ENCODE peak calls at places on chromosomes 5 and 9, in seven cellular contexts. One of them, this sample, is unnamed.

GRCh38 chr9:7028591-7028990 is 270.8 kb downstream of the KDM4C start:
- DNase-seq in lower leg skin: no peak
- DNase-seq in tibial nerve: no peak
- DNase-seq in breast epithelium: no peak
- DNase-seq in esophagus squamous epithelium: no peak
- DNase-seq in stomach: no peak
- DNase-seq in IMR-90: peak; percentile 10
- DNase-seq in this sample: peak; percentile 33

GRCh38 chr9:98766548-98766947 is 29.8 kb downstream of the ANKS6 start:
- DNase-seq in lower leg skin: no peak
- DNase-seq in tibial nerve: no peak
- DNase-seq in breast epithelium: no peak
- DNase-seq in esophagus squamous epithelium: no peak
- DNase-seq in stomach: no peak
- DNase-seq in IMR-90: no peak
- DNase-seq in this sample: no peak

GRCh38 chr5:148805323-148806290 is 20.8 kb upstream of the ADRB2 start:
- DNase-seq in lower leg skin: no peak
- DNase-seq in tibial nerve: no peak
- DNase-seq in breast epithelium: no peak
- DNase-seq in esophagus squamous epithelium: no peak
- DNase-seq in stomach: no peak
- DNase-seq in IMR-90: peak; percentile 64
- DNase-seq in this sample: peak; percentile 74

GRCh38 chr5:9376363-9377117 is 169.3 kb downstream of the SEMA5A start:
- DNase-seq in lower leg skin: no peak
- DNase-seq in tibial nerve: no peak
- DNase-seq in breast epithelium: no peak
- DNase-seq in esophagus squamous epithelium: no peak
- DNase-seq in stomach: no peak
- DNase-seq in IMR-90: peak; percentile 52
- DNase-seq in this sample: no peak

GRCh38 chr5:159184236-159184635 is 25.1 kb downstream of the RNF145 start:
- DNase-seq in lower leg skin: no peak
- DNase-seq in tibial nerve: no peak
- DNase-seq in breast epithelium: no peak
- DNase-seq in esophagus squamous epithelium: no peak
- DNase-seq in stomach: no peak
- DNase-seq in IMR-90: peak; percentile 60
- DNase-seq in this sample: no peak

GRCh38 chr9:128340691-128341434 is 536 bp downstream of the SLC27A4 start:
- DNase-seq in lower leg skin: no peak
- DNase-seq in tibial nerve: no peak
- DNase-seq in breast epithelium: no peak
- DNase-seq in esophagus squamous epithelium: no peak
- DNase-seq in stomach: peak; percentile 27
- DNase-seq in IMR-90: no peak
- DNase-seq in this sample: no peak

GRCh38 chr5:172523146-172523745 is 68.9 kb upstream of the SH3PXD2B start:
- DNase-seq in lower leg skin: peak; percentile 61
- DNase-seq in tibial nerve: no peak
- DNase-seq in breast epithelium: no peak
- DNase-seq in esophagus squamous epithelium: no peak
- DNase-seq in stomach: no peak
- DNase-seq in IMR-90: no peak
- DNase-seq in this sample: peak; percentile 29

GRCh38 chr5:136963521-136963920 is 535.6 kb downstream of the SPOCK1 start:
- DNase-seq in lower leg skin: no peak
- DNase-seq in tibial nerve: no peak
- DNase-seq in breast epithelium: no peak
- DNase-seq in esophagus squamous epithelium: no peak
- DNase-seq in stomach: no peak
- DNase-seq in IMR-90: no peak
- DNase-seq in this sample: no peak

GRCh38 chr5:98259595-98259994 is 513.9 kb upstream of the RGMB start:
- DNase-seq in lower leg skin: no peak
- DNase-seq in tibial nerve: no peak
- DNase-seq in breast epithelium: no peak
- DNase-seq in esophagus squamous epithelium: no peak
- DNase-seq in stomach: no peak
- DNase-seq in IMR-90: no peak
- DNase-seq in this sample: peak; percentile 33

GRCh38 chr9:120711354-120711753 is 2.9 kb downstream of the MEGF9 start:
- DNase-seq in lower leg skin: no peak
- DNase-seq in tibial nerve: no peak
- DNase-seq in breast epithelium: no peak
- DNase-seq in esophagus squamous epithelium: no peak
- DNase-seq in stomach: no peak
- DNase-seq in IMR-90: no peak
- DNase-seq in this sample: no peak

GRCh38 chr9:133677126-133678010 is 41.2 kb downstream of the DBH start:
- DNase-seq in lower leg skin: no peak
- DNase-seq in tibial nerve: no peak
- DNase-seq in breast epithelium: no peak
- DNase-seq in esophagus squamous epithelium: no peak
- DNase-seq in stomach: no peak
- DNase-seq in IMR-90: no peak
- DNase-seq in this sample: no peak

GRCh38 chr9:131738838-131739191 is 1.1 kb downstream of the RAPGEF1 start:
- DNase-seq in lower leg skin: no peak
- DNase-seq in tibial nerve: no peak
- DNase-seq in breast epithelium: no peak
- DNase-seq in esophagus squamous epithelium: no peak
- DNase-seq in stomach: peak; percentile 52
- DNase-seq in IMR-90: no peak
- DNase-seq in this sample: no peak

GRCh38 chr9:114602620-114603019 is 8.5 kb upstream of the TMEM268 start:
- DNase-seq in lower leg skin: peak; percentile 48
- DNase-seq in tibial nerve: no peak
- DNase-seq in breast epithelium: no peak
- DNase-seq in esophagus squamous epithelium: no peak
- DNase-seq in stomach: no peak
- DNase-seq in IMR-90: no peak
- DNase-seq in this sample: no peak

GRCh38 chr5:113607361-113607760 is 93.9 kb downstream of the YTHDC2 start:
- DNase-seq in lower leg skin: no peak
- DNase-seq in tibial nerve: no peak
- DNase-seq in breast epithelium: no peak
- DNase-seq in esophagus squamous epithelium: no peak
- DNase-seq in stomach: no peak
- DNase-seq in IMR-90: no peak
- DNase-seq in this sample: no peak

GRCh38 chr5:81393783-81394718 is at the start of gene ACOT12:
- DNase-seq in lower leg skin: no peak
- DNase-seq in tibial nerve: no peak
- DNase-seq in breast epithelium: no peak
- DNase-seq in esophagus squamous epithelium: no peak
- DNase-seq in stomach: no peak
- DNase-seq in IMR-90: peak; percentile 20
- DNase-seq in this sample: peak; percentile 62

GRCh38 chr9:25226901-25227686 is 451.1 kb downstream of the TUSC1 start:
- DNase-seq in lower leg skin: no peak
- DNase-seq in tibial nerve: no peak
- DNase-seq in breast epithelium: no peak
- DNase-seq in esophagus squamous epithelium: no peak
- DNase-seq in stomach: no peak
- DNase-seq in IMR-90: no peak
- DNase-seq in this sample: no peak

GRCh38 chr9:126793686-126794417 is 11.0 kb upstream of the ZBTB43 start:
- DNase-seq in lower leg skin: peak; percentile 82
- DNase-seq in tibial nerve: no peak
- DNase-seq in breast epithelium: peak; percentile 9
- DNase-seq in esophagus squamous epithelium: no peak
- DNase-seq in stomach: no peak
- DNase-seq in IMR-90: no peak
- DNase-seq in this sample: no peak

GRCh38 chr5:171783051-171783450 is 2.6 kb upstream of the SMIM23 start:
- DNase-seq in lower leg skin: no peak
- DNase-seq in tibial nerve: no peak
- DNase-seq in breast epithelium: no peak
- DNase-seq in esophagus squamous epithelium: no peak
- DNase-seq in stomach: no peak
- DNase-seq in IMR-90: peak; percentile 53
- DNase-seq in this sample: no peak

GRCh38 chr9:95726756-95727155 is 148.7 kb upstream of the ERCC6L2 start:
- DNase-seq in lower leg skin: no peak
- DNase-seq in tibial nerve: no peak
- DNase-seq in breast epithelium: no peak
- DNase-seq in esophagus squamous epithelium: no peak
- DNase-seq in stomach: no peak
- DNase-seq in IMR-90: peak; percentile 59
- DNase-seq in this sample: no peak

GRCh38 chr5:157266286-157267007 is 524 bp downstream of the CYFIP2 start:
- DNase-seq in lower leg skin: no peak
- DNase-seq in tibial nerve: no peak
- DNase-seq in breast epithelium: no peak
- DNase-seq in esophagus squamous epithelium: no peak
- DNase-seq in stomach: peak; percentile 50
- DNase-seq in IMR-90: no peak
- DNase-seq in this sample: peak; percentile 94

GRCh38 chr9:89313842-89314241 is 2.8 kb downstream of the CKS2 start:
- DNase-seq in lower leg skin: no peak
- DNase-seq in tibial nerve: no peak
- DNase-seq in breast epithelium: no peak
- DNase-seq in esophagus squamous epithelium: no peak
- DNase-seq in stomach: no peak
- DNase-seq in IMR-90: peak; percentile 46
- DNase-seq in this sample: no peak
- TF ChIP-seq POLR2A in lower leg skin: no peak
- TF ChIP-seq POLR2A in tibial nerve: no peak
- TF ChIP-seq POLR2A in breast epithelium: no peak
- TF ChIP-seq POLR2A in esophagus squamous epithelium: no peak
- TF ChIP-seq POLR2A in stomach: no peak
- TF ChIP-seq POLR2A in IMR-90: peak; percentile 32
- TF ChIP-seq POLR2A in this sample: no peak

DNA sequence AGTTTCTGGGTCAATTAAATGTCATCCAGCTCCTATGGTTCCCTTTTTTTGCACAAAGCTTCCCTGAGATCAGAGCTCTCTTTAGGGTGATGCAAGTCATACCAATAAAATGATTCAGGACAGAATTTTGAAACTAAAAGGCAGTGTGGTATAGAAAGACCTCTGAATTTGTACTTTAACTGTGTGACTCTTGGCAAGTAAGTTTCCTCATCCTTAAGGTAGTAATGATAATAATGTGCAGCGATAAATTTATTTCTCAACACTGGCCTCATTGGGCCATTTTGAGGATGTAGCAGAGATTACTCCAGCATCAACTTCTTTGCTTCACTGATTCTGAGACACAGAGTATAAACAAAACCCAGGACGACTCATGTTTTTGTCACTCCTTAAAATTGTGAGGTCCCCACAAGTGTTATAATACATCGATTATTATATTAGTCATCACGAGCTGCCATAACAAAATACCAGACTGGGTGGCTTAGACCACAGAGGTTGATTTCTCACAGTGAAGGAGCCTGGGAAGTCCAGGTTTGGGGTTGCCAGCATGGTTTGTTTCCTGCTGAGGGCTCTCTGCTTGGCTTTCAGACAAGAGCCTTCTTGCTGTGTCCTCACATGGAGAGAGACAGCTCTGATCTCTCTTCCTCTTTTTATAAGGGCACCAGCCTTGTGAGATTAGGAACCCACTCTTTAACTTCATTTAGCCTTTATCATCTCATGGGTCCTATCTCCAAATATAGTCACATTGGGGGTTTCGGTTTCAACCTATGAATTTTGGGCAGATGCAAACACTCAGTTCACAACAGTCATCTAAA is 293.0 kb downstream of the ZNF608 start:
- DNase-seq in lower leg skin: no peak
- DNase-seq in tibial nerve: no peak
- DNase-seq in breast epithelium: no peak
- DNase-seq in esophagus squamous epithelium: no peak
- DNase-seq in stomach: no peak
- DNase-seq in IMR-90: peak; percentile 89
- DNase-seq in this sample: no peak
- H3K4me3 ChIP-seq in lower leg skin: no peak overlapping the region
- H3K4me3 ChIP-seq in tibial nerve: no peak overlapping the region
- H3K4me3 ChIP-seq in breast epithelium: no peak overlapping the region
- H3K4me3 ChIP-seq in esophagus squamous epithelium: no peak overlapping the region
- H3K4me3 ChIP-seq in stomach: no peak overlapping the region
- H3K4me3 ChIP-seq in IMR-90: no peak overlapping the region
- H3K4me3 ChIP-seq in this sample: no peak overlapping the region

DNA sequence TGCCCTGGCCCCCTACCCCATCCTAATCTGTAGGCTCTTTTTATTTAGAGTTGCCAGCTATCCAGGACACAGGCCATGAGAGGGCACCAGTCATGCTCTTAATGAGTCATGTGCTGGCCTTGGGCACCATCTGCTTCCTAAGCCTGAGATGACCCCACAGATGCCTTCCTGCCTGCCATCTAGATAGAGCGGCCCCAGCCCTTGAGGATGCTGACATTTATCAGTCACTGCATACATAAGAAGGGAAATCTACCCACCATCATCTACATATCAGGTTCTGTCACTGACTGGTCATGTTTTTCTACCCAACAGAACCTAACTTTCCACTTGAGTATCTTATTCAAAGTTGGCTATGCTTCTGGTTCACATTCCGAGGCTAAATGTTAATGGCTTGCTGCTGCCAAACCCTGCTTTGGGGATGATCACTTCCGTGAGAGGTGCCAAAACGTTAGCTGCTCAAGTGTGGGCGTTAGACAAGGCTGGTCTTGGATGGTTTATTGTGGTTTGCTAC is 49.9 kb upstream of the TTC23L start:
- DNase-seq in lower leg skin: no peak
- DNase-seq in tibial nerve: no peak
- DNase-seq in breast epithelium: peak; percentile 30
- DNase-seq in esophagus squamous epithelium: no peak
- DNase-seq in stomach: no peak
- DNase-seq in IMR-90: peak; percentile 47
- DNase-seq in this sample: no peak
- TF ChIP-seq CTCF in lower leg skin: no peak
- TF ChIP-seq CTCF in tibial nerve: no peak
- TF ChIP-seq CTCF in breast epithelium: no peak
- TF ChIP-seq CTCF in esophagus squamous epithelium: no peak
- TF ChIP-seq CTCF in stomach: no peak
- TF ChIP-seq CTCF in IMR-90: no peak
- TF ChIP-seq CTCF in this sample: no peak

DNA sequence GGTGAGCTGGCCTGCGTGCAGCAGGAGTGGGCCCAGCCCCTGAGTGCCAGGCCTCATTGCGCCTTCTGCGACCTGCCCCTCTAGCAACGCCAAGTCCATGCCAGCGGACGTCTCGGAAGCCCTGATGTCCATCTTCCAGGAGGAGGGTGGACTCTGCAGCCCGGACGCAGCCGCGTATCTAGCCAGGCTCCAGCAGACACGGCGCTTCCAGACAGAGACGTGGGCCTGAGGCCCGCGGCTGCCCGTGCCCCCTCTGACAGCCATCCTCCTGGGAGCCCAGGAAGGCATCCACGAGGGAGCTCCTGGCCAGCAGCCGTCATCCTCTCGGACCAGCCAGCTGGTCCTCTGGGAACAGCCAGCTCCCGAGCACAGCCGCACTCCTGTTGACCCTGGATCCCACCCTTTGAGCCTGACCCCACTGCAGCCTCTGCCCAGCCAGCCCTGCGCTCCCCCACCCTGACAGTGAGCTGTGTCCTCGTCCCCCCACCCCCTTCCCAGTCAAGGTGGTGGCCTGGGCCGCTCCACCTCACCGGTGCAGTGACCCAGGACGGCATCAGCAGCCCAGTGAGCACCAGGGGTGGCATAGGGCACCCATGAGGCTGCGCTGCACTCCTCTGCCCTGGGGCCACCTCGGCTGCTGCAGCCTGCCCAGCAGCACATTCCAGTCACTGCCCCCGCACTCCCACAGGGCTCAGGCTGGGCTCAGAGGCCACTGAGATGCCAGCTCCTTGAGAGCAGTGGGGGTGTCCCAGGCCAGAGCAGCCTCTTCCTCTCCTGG is 5.7 kb downstream of the RNF208 start:
- DNase-seq in lower leg skin: no peak
- DNase-seq in tibial nerve: no peak
- DNase-seq in breast epithelium: no peak
- DNase-seq in esophagus squamous epithelium: no peak
- DNase-seq in stomach: no peak
- DNase-seq in IMR-90: no peak
- DNase-seq in this sample: no peak
- TF ChIP-seq POLR2A in lower leg skin: no peak
- TF ChIP-seq POLR2A in tibial nerve: no peak
- TF ChIP-seq POLR2A in breast epithelium: no peak
- TF ChIP-seq POLR2A in esophagus squamous epithelium: no peak
- TF ChIP-seq POLR2A in stomach: no peak
- TF ChIP-seq POLR2A in IMR-90: no peak
- TF ChIP-seq POLR2A in this sample: no peak

This sample was measured in spleen.